ENCODE peak calls at places on chromosome 16, in eight cellular contexts. M, V, L, Z, T, P, I and F are unnamed samples.

GRCh38 chr16:30660424-30661251 is 2.4 kb downstream of the FBRS start:
- DNase-seq in T (no peak), Z (no peak), I (peak), V (no peak), M (peak), L (no peak), P (no peak), F (no peak)

GRCh38 chr16:29899516-29900101 is at the start of gene SEZ6L2:
- DNase-seq in I (peak), L (peak), T (no peak), P (peak), M (peak), Z (peak), V (peak), F (peak)

GRCh38 chr16:21301895-21302291 is 23.8 kb upstream of the CRYM start:
- DNase-seq in M (no peak), V (no peak), P (no peak), T (no peak), L (no peak), Z (no peak), I (no peak), F (peak)

GRCh38 chr16:47470810-47471209 is 9.7 kb downstream of the PHKB start:
- DNase-seq in I (no peak), M (no peak), P (no peak), T (no peak), Z (no peak), V (no peak), L (no peak), F (no peak)

GRCh38 chr16:30658731-30659506 is 688 bp downstream of the FBRS start:
- DNase-seq in M (peak), L (peak), V (peak), P (peak), T (peak), Z (peak), I (peak), F (peak)

GRCh38 chr16:50284131-50284911 is 18.0 kb downstream of the ADCY7 start:
- DNase-seq in P (no peak), I (peak), V (no peak), Z (no peak), M (no peak), T (no peak), L (no peak), F (peak)

GRCh38 chr16:69055003-69055402 is 50.5 kb upstream of the HAS3 start:
- DNase-seq in L (no peak), I (no peak), Z (no peak), V (no peak), P (no peak), M (no peak), T (no peak), F (no peak)

GRCh38 chr16:77789085-77789611 is 784 bp downstream of the VAT1L start:
- DNase-seq in L (no peak), T (no peak), P (no peak), V (peak), M (no peak), I (no peak), Z (no peak), F (no peak)

GRCh38 chr16:2468725-2469398 is 2.2 kb upstream of the NTN3 start:
- DNase-seq in M (no peak), L (no peak), Z (peak), T (peak), P (no peak), I (no peak), V (peak), F (no peak)

GRCh38 chr16:88697831-88698693 is 8.1 kb downstream of the RNF166 start:
- DNase-seq in P (no peak), V (no peak), L (no peak), Z (no peak), I (no peak), T (no peak), M (no peak), F (no peak)

GRCh38 chr16:49491736-49492089 is 118.1 kb downstream of the C16orf78 start:
- DNase-seq in Z (peak), L (no peak), M (no peak), I (no peak), T (peak), V (peak), P (no peak), F (peak)